ENCODE peak calls at places on chromosomes 13 and 19, in four cellular contexts. D, Q, S and Z are unnamed samples.

GRCh38 chr13:53250272-53250875 is 221.8 kb downstream of the OLFM4 start:
- DNase-seq in D (peak), S (peak), Q (peak), Z (peak)

GRCh38 chr13:48600374-48601364 is 53.1 kb upstream of the CYSLTR2 start:
- DNase-seq in Q (peak), D (no peak), S (peak), Z (no peak)

GRCh38 chr13:35479691-35480090 is 3.2 kb upstream of the MAB21L1 start:
- DNase-seq in Q (no peak), D (no peak), S (no peak), Z (no peak)

GRCh38 chr19:38031423-38031770 is 124.4 kb downstream of the SIPA1L3 start:
- DNase-seq in Q (peak), D (no peak), S (peak), Z (no peak)

GRCh38 chr19:51462276-51462675 is 4.0 kb upstream of the SIGLEC8 start:
- DNase-seq in Q (no peak), D (no peak), S (no peak), Z (no peak)

GRCh38 chr13:110798595-110798994 is 85.1 kb downstream of the ING1 start:
- DNase-seq in Q (no peak), D (no peak), S (no peak), Z (no peak)

GRCh38 chr19:17762505-17763229 is 11.4 kb downstream of the FCHO1 start:
- DNase-seq in D (no peak), S (peak), Q (peak), Z (no peak)

GRCh38 chr19:7759156-7759555 is 3.9 kb upstream of the CLEC4M start:
- DNase-seq in Q (no peak), S (no peak), D (no peak), Z (no peak)

GRCh38 chr13:67343777-67344176 is 113.6 kb upstream of the PCDH9 start:
- DNase-seq in S (no peak), Q (no peak), D (no peak), Z (no peak)

GRCh38 chr19:2724148-2724557 is 3.0 kb upstream of the DIRAS1 start:
- DNase-seq in S (no peak), D (no peak), Q (no peak), Z (no peak)
- TF ChIP-seq CTCF in S (peak), D (peak), Q (peak), Z (no peak)

DNA sequence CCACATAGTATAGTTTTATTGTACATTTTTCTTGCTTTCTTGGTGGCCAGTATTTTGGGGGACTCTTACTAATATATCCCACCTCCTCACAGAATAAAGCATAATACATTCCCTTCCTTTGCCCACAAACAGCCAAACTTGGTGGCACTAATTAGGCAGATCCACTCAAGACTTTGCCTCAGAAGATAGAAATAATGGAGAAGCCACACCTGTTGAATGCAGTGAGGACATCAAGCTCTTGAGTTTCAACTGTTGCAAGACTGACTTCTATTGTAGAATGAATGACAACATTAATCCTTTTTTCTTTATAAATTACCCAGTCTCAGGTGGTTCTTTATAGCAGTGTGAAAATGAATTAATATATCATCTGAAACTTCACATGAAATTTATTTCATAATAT is 1183.6 kb upstream of the ATXN8OS start:
- DNase-seq in S (no peak), Q (no peak), D (no peak), Z (no peak)
- TF ChIP-seq CTCF in S (no peak), Q (no peak), D (no peak), Z (no peak)

DNA sequence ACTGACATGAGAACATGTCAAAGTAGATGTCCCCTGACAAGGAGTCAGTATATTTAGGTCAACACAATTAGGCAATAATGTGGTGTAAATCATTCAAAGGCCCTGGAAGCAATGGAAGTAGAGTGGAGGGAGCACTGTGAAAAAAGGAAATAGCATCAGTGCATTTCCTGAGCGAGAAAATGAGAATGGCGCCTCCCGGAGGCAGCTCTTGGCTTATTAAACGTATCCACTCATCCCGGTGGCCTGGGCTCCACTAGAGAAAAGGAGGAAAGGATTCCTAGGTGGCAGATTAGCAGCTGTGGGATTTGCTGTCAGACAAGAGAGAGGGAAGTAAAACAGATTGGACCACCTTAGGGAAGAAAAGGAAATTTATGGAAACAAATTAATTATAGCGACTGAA is 173.7 kb upstream of the TMTC4 start:
- DNase-seq in D (no peak), Q (no peak), S (no peak), Z (no peak)
- TF ChIP-seq CTCF in D (no peak), Q (no peak), S (no peak), Z (no peak)

DNA sequence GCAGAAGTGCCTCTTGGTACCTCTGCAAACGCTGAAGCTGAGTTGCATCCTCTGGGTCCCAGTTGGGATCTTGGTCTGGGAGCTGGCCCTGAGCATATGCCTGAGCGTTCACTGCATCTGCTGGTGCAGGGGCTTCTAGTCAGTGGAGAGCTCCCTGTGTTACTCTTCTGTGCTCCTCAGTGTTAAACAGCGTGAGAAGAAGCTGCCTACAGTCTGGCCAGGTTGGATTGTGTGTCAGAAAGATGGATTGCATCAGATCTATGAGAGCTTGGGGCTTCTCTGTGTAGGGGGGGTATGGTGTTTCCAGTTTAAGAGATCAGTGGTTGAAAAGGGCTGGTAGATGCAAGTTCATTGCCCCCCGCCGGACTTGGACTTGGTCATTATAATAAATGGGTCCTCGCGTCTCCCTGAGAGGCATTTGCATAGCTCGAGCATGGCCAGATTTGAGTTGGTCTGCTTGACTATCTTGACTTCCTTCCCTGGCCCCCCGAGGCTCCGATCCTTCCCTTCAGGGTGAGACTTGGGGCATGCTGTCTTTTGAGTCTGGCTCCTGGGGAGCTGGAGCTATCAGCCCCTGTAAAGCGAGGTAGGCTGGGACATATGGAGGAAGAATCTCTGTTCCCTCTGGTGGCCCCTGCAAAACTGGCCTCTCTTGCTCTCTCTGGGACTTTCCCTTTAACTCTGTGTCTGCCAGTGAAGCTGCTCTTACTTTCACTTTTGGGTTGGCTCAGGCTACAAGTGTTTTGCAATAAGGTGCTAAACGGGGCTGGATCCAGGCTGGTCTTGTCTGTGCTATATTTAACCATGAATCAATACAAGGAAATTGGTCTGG is 52.9 kb downstream of the OR10H4 start:
- DNase-seq in D (no peak), S (peak), Q (peak), Z (peak)
- TF ChIP-seq CTCF in D (no peak), S (peak), Q (no peak), Z (no peak)

GRCh38 chr13:42405665-42406390 is 133.9 kb downstream of the AKAP11 start:
- DNase-seq in S (peak), D (no peak), Q (peak), Z (peak)
- TF ChIP-seq CTCF in S (no peak), D (no peak), Q (no peak), Z (no peak)